ENCODE peak calls at places on chromosomes 11 and 22, in ten cellular contexts. One of them, this sample, is unnamed.

GRCh38 chr11:111376453-111376871 is 2.6 kb downstream of the POU2AF1 start:
- DNase-seq in T-helper 1 cell: no peak
- DNase-seq in left ventricle myocardium superior: no peak
- DNase-seq in NCI-H1417: no peak
- DNase-seq in head of caudate nucleus: no peak
- DNase-seq in NCI-H446: no peak
- DNase-seq in stomach: no peak
- DNase-seq in effector memory CD4-positive, alpha-beta T cell: no peak
- DNase-seq in right atrium auricular region: no peak
- DNase-seq in non-pigmented ciliary epithelial cell: no peak
- DNase-seq in this sample: no peak

GRCh38 chr11:1770528-1770927 is 6.8 kb upstream of the CTSD start:
- DNase-seq in T-helper 1 cell: no peak
- DNase-seq in NCI-H446: no peak
- DNase-seq in right atrium auricular region: no peak
- DNase-seq in head of caudate nucleus: no peak
- DNase-seq in stomach: peak
- DNase-seq in effector memory CD4-positive, alpha-beta T cell: no peak
- DNase-seq in left ventricle myocardium superior: no peak
- DNase-seq in non-pigmented ciliary epithelial cell: no peak
- DNase-seq in NCI-H1417: no peak
- DNase-seq in this sample: no peak

GRCh38 chr11:8092587-8093424 is 11.8 kb downstream of the TUB start:
- DNase-seq in stomach: peak
- DNase-seq in non-pigmented ciliary epithelial cell: peak
- DNase-seq in NCI-H446: peak
- DNase-seq in NCI-H1417: peak
- DNase-seq in T-helper 1 cell: no peak
- DNase-seq in effector memory CD4-positive, alpha-beta T cell: no peak
- DNase-seq in head of caudate nucleus: peak
- DNase-seq in left ventricle myocardium superior: peak
- DNase-seq in right atrium auricular region: no peak
- DNase-seq in this sample: peak

GRCh38 chr11:73393011-73393380 is 16.8 kb downstream of the RELT start:
- DNase-seq in left ventricle myocardium superior: peak
- DNase-seq in effector memory CD4-positive, alpha-beta T cell: no peak
- DNase-seq in T-helper 1 cell: no peak
- DNase-seq in NCI-H1417: no peak
- DNase-seq in right atrium auricular region: no peak
- DNase-seq in NCI-H446: no peak
- DNase-seq in non-pigmented ciliary epithelial cell: no peak
- DNase-seq in head of caudate nucleus: no peak
- DNase-seq in stomach: no peak
- DNase-seq in this sample: no peak

GRCh38 chr11:64409278-64409677 is 50.3 kb downstream of the RPS6KA4 start:
- DNase-seq in right atrium auricular region: no peak
- DNase-seq in NCI-H1417: no peak
- DNase-seq in effector memory CD4-positive, alpha-beta T cell: no peak
- DNase-seq in NCI-H446: no peak
- DNase-seq in head of caudate nucleus: no peak
- DNase-seq in T-helper 1 cell: no peak
- DNase-seq in stomach: no peak
- DNase-seq in left ventricle myocardium superior: no peak
- DNase-seq in non-pigmented ciliary epithelial cell: no peak
- DNase-seq in this sample: no peak

GRCh38 chr11:74988541-74989268 is at the start of gene NEU3:
- DNase-seq in stomach: peak
- DNase-seq in effector memory CD4-positive, alpha-beta T cell: peak
- DNase-seq in right atrium auricular region: peak
- DNase-seq in left ventricle myocardium superior: peak
- DNase-seq in NCI-H1417: peak
- DNase-seq in non-pigmented ciliary epithelial cell: no peak
- DNase-seq in head of caudate nucleus: peak
- DNase-seq in T-helper 1 cell: peak
- DNase-seq in NCI-H446: peak
- DNase-seq in this sample: peak

GRCh38 chr11:28619870-28620540 is 511.8 kb downstream of the METTL15 start:
- DNase-seq in head of caudate nucleus: no peak
- DNase-seq in left ventricle myocardium superior: no peak
- DNase-seq in right atrium auricular region: no peak
- DNase-seq in T-helper 1 cell: no peak
- DNase-seq in effector memory CD4-positive, alpha-beta T cell: no peak
- DNase-seq in NCI-H1417: no peak
- DNase-seq in NCI-H446: no peak
- DNase-seq in non-pigmented ciliary epithelial cell: no peak
- DNase-seq in stomach: no peak
- DNase-seq in this sample: no peak

GRCh38 chr22:41574847-41575381 is 14.1 kb downstream of the CSDC2 start:
- DNase-seq in right atrium auricular region: peak
- DNase-seq in NCI-H446: no peak
- DNase-seq in effector memory CD4-positive, alpha-beta T cell: no peak
- DNase-seq in NCI-H1417: no peak
- DNase-seq in head of caudate nucleus: peak
- DNase-seq in T-helper 1 cell: no peak
- DNase-seq in left ventricle myocardium superior: peak
- DNase-seq in stomach: peak
- DNase-seq in non-pigmented ciliary epithelial cell: no peak
- DNase-seq in this sample: no peak

GRCh38 chr11:68191661-68192579 is 21.2 kb downstream of the KMT5B start:
- DNase-seq in effector memory CD4-positive, alpha-beta T cell: no peak
- DNase-seq in left ventricle myocardium superior: no peak
- DNase-seq in right atrium auricular region: no peak
- DNase-seq in NCI-H1417: no peak
- DNase-seq in head of caudate nucleus: no peak
- DNase-seq in NCI-H446: no peak
- DNase-seq in non-pigmented ciliary epithelial cell: no peak
- DNase-seq in T-helper 1 cell: no peak
- DNase-seq in stomach: no peak
- DNase-seq in this sample: no peak

GRCh38 chr11:1490651-1491050 is 4.1 kb upstream of the MOB2 start:
- DNase-seq in non-pigmented ciliary epithelial cell: no peak
- DNase-seq in NCI-H446: no peak
- DNase-seq in left ventricle myocardium superior: no peak
- DNase-seq in head of caudate nucleus: no peak
- DNase-seq in right atrium auricular region: no peak
- DNase-seq in effector memory CD4-positive, alpha-beta T cell: no peak
- DNase-seq in T-helper 1 cell: no peak
- DNase-seq in NCI-H1417: no peak
- DNase-seq in stomach: no peak
- DNase-seq in this sample: no peak

GRCh38 chr11:61510178-61510979 is 1.8 kb downstream of the LRRC10B start:
- DNase-seq in NCI-H446: no peak
- DNase-seq in NCI-H1417: no peak
- DNase-seq in effector memory CD4-positive, alpha-beta T cell: no peak
- DNase-seq in left ventricle myocardium superior: no peak
- DNase-seq in T-helper 1 cell: no peak
- DNase-seq in right atrium auricular region: no peak
- DNase-seq in stomach: no peak
- DNase-seq in non-pigmented ciliary epithelial cell: no peak
- DNase-seq in head of caudate nucleus: no peak
- DNase-seq in this sample: no peak

GRCh38 chr22:24996420-24996952 is 44.0 kb downstream of the KIAA1671 start:
- DNase-seq in T-helper 1 cell: no peak
- DNase-seq in right atrium auricular region: no peak
- DNase-seq in NCI-H446: no peak
- DNase-seq in non-pigmented ciliary epithelial cell: no peak
- DNase-seq in stomach: no peak
- DNase-seq in effector memory CD4-positive, alpha-beta T cell: no peak
- DNase-seq in head of caudate nucleus: no peak
- DNase-seq in left ventricle myocardium superior: no peak
- DNase-seq in NCI-H1417: peak
- DNase-seq in this sample: peak

GRCh38 chr11:117072517-117073218 is 25.6 kb downstream of the SIK3 start:
- DNase-seq in non-pigmented ciliary epithelial cell: peak
- DNase-seq in effector memory CD4-positive, alpha-beta T cell: no peak
- DNase-seq in left ventricle myocardium superior: no peak
- DNase-seq in NCI-H446: no peak
- DNase-seq in stomach: no peak
- DNase-seq in right atrium auricular region: no peak
- DNase-seq in head of caudate nucleus: no peak
- DNase-seq in NCI-H1417: no peak
- DNase-seq in T-helper 1 cell: no peak
- DNase-seq in this sample: no peak

GRCh38 chr11:100719362-100719761 is 32.3 kb downstream of the ARHGAP42 start:
- DNase-seq in NCI-H1417: peak
- DNase-seq in T-helper 1 cell: no peak
- DNase-seq in right atrium auricular region: no peak
- DNase-seq in non-pigmented ciliary epithelial cell: no peak
- DNase-seq in head of caudate nucleus: no peak
- DNase-seq in stomach: no peak
- DNase-seq in NCI-H446: peak
- DNase-seq in left ventricle myocardium superior: no peak
- DNase-seq in effector memory CD4-positive, alpha-beta T cell: no peak
- DNase-seq in this sample: no peak

GRCh38 chr22:39617342-39617741 is 46.8 kb downstream of the CACNA1I start:
- DNase-seq in effector memory CD4-positive, alpha-beta T cell: no peak
- DNase-seq in T-helper 1 cell: no peak
- DNase-seq in stomach: no peak
- DNase-seq in right atrium auricular region: no peak
- DNase-seq in NCI-H446: no peak
- DNase-seq in NCI-H1417: no peak
- DNase-seq in non-pigmented ciliary epithelial cell: no peak
- DNase-seq in left ventricle myocardium superior: no peak
- DNase-seq in head of caudate nucleus: peak
- DNase-seq in this sample: no peak

GRCh38 chr11:123654566-123655081 is at the start of gene SCN3B:
- DNase-seq in right atrium auricular region: no peak
- DNase-seq in left ventricle myocardium superior: peak
- DNase-seq in effector memory CD4-positive, alpha-beta T cell: no peak
- DNase-seq in T-helper 1 cell: no peak
- DNase-seq in NCI-H446: peak
- DNase-seq in head of caudate nucleus: peak
- DNase-seq in NCI-H1417: peak
- DNase-seq in stomach: peak
- DNase-seq in non-pigmented ciliary epithelial cell: peak
- DNase-seq in this sample: peak

GRCh38 chr11:129935723-129936122 is 40.3 kb upstream of the NFRKB start:
- DNase-seq in stomach: no peak
- DNase-seq in NCI-H1417: no peak
- DNase-seq in NCI-H446: no peak
- DNase-seq in T-helper 1 cell: no peak
- DNase-seq in right atrium auricular region: no peak
- DNase-seq in effector memory CD4-positive, alpha-beta T cell: no peak
- DNase-seq in left ventricle myocardium superior: no peak
- DNase-seq in non-pigmented ciliary epithelial cell: no peak
- DNase-seq in head of caudate nucleus: no peak
- DNase-seq in this sample: no peak

GRCh38 chr22:42468841-42469240 is 36.6 kb upstream of the NFAM1 start:
- DNase-seq in non-pigmented ciliary epithelial cell: no peak
- DNase-seq in head of caudate nucleus: no peak
- DNase-seq in stomach: no peak
- DNase-seq in right atrium auricular region: no peak
- DNase-seq in NCI-H1417: no peak
- DNase-seq in left ventricle myocardium superior: no peak
- DNase-seq in NCI-H446: no peak
- DNase-seq in effector memory CD4-positive, alpha-beta T cell: no peak
- DNase-seq in T-helper 1 cell: no peak
- DNase-seq in this sample: no peak

GRCh38 chr11:65911682-65912568 is 6.9 kb downstream of the C11orf68 start:
- DNase-seq in left ventricle myocardium superior: peak
- DNase-seq in NCI-H1417: peak
- DNase-seq in T-helper 1 cell: no peak
- DNase-seq in effector memory CD4-positive, alpha-beta T cell: no peak
- DNase-seq in NCI-H446: peak
- DNase-seq in head of caudate nucleus: no peak
- DNase-seq in stomach: no peak
- DNase-seq in right atrium auricular region: no peak
- DNase-seq in non-pigmented ciliary epithelial cell: no peak
- DNase-seq in this sample: no peak

GRCh38 chr22:32761251-32761903 is 40.1 kb upstream of the TIMP3 start:
- DNase-seq in NCI-H1417: no peak
- DNase-seq in effector memory CD4-positive, alpha-beta T cell: no peak
- DNase-seq in head of caudate nucleus: no peak
- DNase-seq in non-pigmented ciliary epithelial cell: peak
- DNase-seq in left ventricle myocardium superior: no peak
- DNase-seq in T-helper 1 cell: no peak
- DNase-seq in stomach: no peak
- DNase-seq in NCI-H446: no peak
- DNase-seq in right atrium auricular region: no peak
- DNase-seq in this sample: no peak